ENCODE peak calls at places on chromosomes 2 and 18, in four cellular contexts. One of them, this sample, is unnamed.

GRCh38 chr2:634670-635395 is 42.4 kb downstream of the TMEM18 start:
- DNase-seq in activated gamma-delta T cell treated with Interleukin-2 at 50 U/mL for 16 hours: no peak
- DNase-seq in NCI-H2107: no peak
- DNase-seq in Calu3: peak; percentile 47
- DNase-seq in this sample: peak; percentile 31

GRCh38 chr2:64192080-64192479 is 47.9 kb upstream of the PELI1 start:
- DNase-seq in activated gamma-delta T cell treated with Interleukin-2 at 50 U/mL for 16 hours: no peak
- DNase-seq in Calu3: no peak
- DNase-seq in NCI-H2107: no peak
- DNase-seq in this sample: no peak

GRCh38 chr2:181174880-181175590 is 194.6 kb downstream of the UBE2E3 start:
- DNase-seq in NCI-H2107: no peak
- DNase-seq in activated gamma-delta T cell treated with Interleukin-2 at 50 U/mL for 16 hours: no peak
- DNase-seq in Calu3: no peak
- DNase-seq in this sample: no peak

GRCh38 chr2:3349211-3349693 is 28.4 kb downstream of the EIPR1 start:
- DNase-seq in Calu3: no peak
- DNase-seq in activated gamma-delta T cell treated with Interleukin-2 at 50 U/mL for 16 hours: no peak
- DNase-seq in NCI-H2107: peak; percentile 57
- DNase-seq in this sample: no peak

GRCh38 chr18:76425299-76426101 is 69.5 kb downstream of the ZNF516 start:
- DNase-seq in activated gamma-delta T cell treated with Interleukin-2 at 50 U/mL for 16 hours: no peak
- DNase-seq in NCI-H2107: no peak
- DNase-seq in Calu3: no peak
- DNase-seq in this sample: no peak

GRCh38 chr2:112879491-112880041 is 31.4 kb upstream of the IL37 start:
- DNase-seq in NCI-H2107: no peak
- DNase-seq in Calu3: no peak
- DNase-seq in activated gamma-delta T cell treated with Interleukin-2 at 50 U/mL for 16 hours: no peak
- DNase-seq in this sample: no peak

GRCh38 chr2:215921884-215922283 is 91.5 kb downstream of the MREG start:
- DNase-seq in Calu3: peak; percentile 71
- DNase-seq in activated gamma-delta T cell treated with Interleukin-2 at 50 U/mL for 16 hours: no peak
- DNase-seq in NCI-H2107: no peak
- DNase-seq in this sample: peak; percentile 16

GRCh38 chr2:198084136-198084535 is 279.7 kb downstream of the PLCL1 start:
- DNase-seq in activated gamma-delta T cell treated with Interleukin-2 at 50 U/mL for 16 hours: no peak
- DNase-seq in Calu3: no peak
- DNase-seq in NCI-H2107: no peak
- DNase-seq in this sample: no peak

GRCh38 chr2:34031097-34031496 is 432.0 kb upstream of the FAM98A start:
- DNase-seq in Calu3: no peak
- DNase-seq in activated gamma-delta T cell treated with Interleukin-2 at 50 U/mL for 16 hours: no peak
- DNase-seq in NCI-H2107: no peak
- DNase-seq in this sample: no peak

GRCh38 chr2:118989481-118989880 is 47.5 kb downstream of the MARCO start:
- DNase-seq in NCI-H2107: no peak
- DNase-seq in Calu3: no peak
- DNase-seq in activated gamma-delta T cell treated with Interleukin-2 at 50 U/mL for 16 hours: no peak
- DNase-seq in this sample: no peak

GRCh38 chr2:227761734-227762476 is 16.2 kb downstream of the SCYGR8 start:
- DNase-seq in Calu3: peak; percentile 34
- DNase-seq in NCI-H2107: no peak
- DNase-seq in activated gamma-delta T cell treated with Interleukin-2 at 50 U/mL for 16 hours: no peak
- DNase-seq in this sample: no peak

GRCh38 chr2:203811491-203812221 is 55.9 kb upstream of the CTLA4 start:
- DNase-seq in Calu3: peak; percentile 96
- DNase-seq in NCI-H2107: no peak
- DNase-seq in activated gamma-delta T cell treated with Interleukin-2 at 50 U/mL for 16 hours: peak; percentile 65
- DNase-seq in this sample: peak; percentile 62

GRCh38 chr2:138182913-138183312 is 218.6 kb downstream of the HNMT start:
- DNase-seq in Calu3: no peak
- DNase-seq in NCI-H2107: no peak
- DNase-seq in activated gamma-delta T cell treated with Interleukin-2 at 50 U/mL for 16 hours: no peak
- DNase-seq in this sample: no peak

GRCh38 chr2:168392797-168393196 is 63.3 kb upstream of the CERS6 start:
- DNase-seq in NCI-H2107: no peak
- DNase-seq in Calu3: no peak
- DNase-seq in activated gamma-delta T cell treated with Interleukin-2 at 50 U/mL for 16 hours: no peak
- DNase-seq in this sample: no peak

GRCh38 chr2:109005686-109006204 is 16.7 kb upstream of the EDAR start:
- DNase-seq in NCI-H2107: no peak
- DNase-seq in Calu3: no peak
- DNase-seq in activated gamma-delta T cell treated with Interleukin-2 at 50 U/mL for 16 hours: no peak
- DNase-seq in this sample: no peak

GRCh38 chr2:236014408-236015131 is 153.6 kb downstream of the GBX2 start:
- DNase-seq in Calu3: no peak
- DNase-seq in activated gamma-delta T cell treated with Interleukin-2 at 50 U/mL for 16 hours: no peak
- DNase-seq in NCI-H2107: peak; percentile 24
- DNase-seq in this sample: no peak

GRCh38 chr18:29191263-29191662 is 1014.3 kb upstream of the CDH2 start:
- DNase-seq in Calu3: peak; percentile 9
- DNase-seq in activated gamma-delta T cell treated with Interleukin-2 at 50 U/mL for 16 hours: no peak
- DNase-seq in NCI-H2107: no peak
- DNase-seq in this sample: no peak

GRCh38 chr2:200405599-200406298 is 99.3 kb downstream of the SPATS2L start:
- DNase-seq in NCI-H2107: no peak
- DNase-seq in Calu3: peak; percentile 58
- DNase-seq in activated gamma-delta T cell treated with Interleukin-2 at 50 U/mL for 16 hours: no peak
- DNase-seq in this sample: peak; percentile 93

GRCh38 chr2:18267501-18267900 is 293.0 kb downstream of the RDH14 start:
- DNase-seq in NCI-H2107: no peak
- DNase-seq in Calu3: no peak
- DNase-seq in activated gamma-delta T cell treated with Interleukin-2 at 50 U/mL for 16 hours: no peak
- DNase-seq in this sample: no peak

GRCh38 chr18:45666520-45666919 is 51.2 kb downstream of the SLC14A2 start:
- DNase-seq in NCI-H2107: no peak
- DNase-seq in Calu3: no peak
- DNase-seq in activated gamma-delta T cell treated with Interleukin-2 at 50 U/mL for 16 hours: no peak
- DNase-seq in this sample: no peak

GRCh38 chr2:234679766-234680687 is 183.1 kb upstream of the ARL4C start:
- DNase-seq in Calu3: peak; percentile 20
- DNase-seq in activated gamma-delta T cell treated with Interleukin-2 at 50 U/mL for 16 hours: no peak
- DNase-seq in NCI-H2107: no peak
- DNase-seq in this sample: peak; percentile 90

GRCh38 chr18:24558403-24558802 is 98.0 kb downstream of the HRH4 start:
- DNase-seq in activated gamma-delta T cell treated with Interleukin-2 at 50 U/mL for 16 hours: no peak
- DNase-seq in NCI-H2107: no peak
- DNase-seq in Calu3: no peak
- DNase-seq in this sample: no peak

GRCh38 chr18:74826560-74826959 is 228.9 kb downstream of the ZNF407 start:
- DNase-seq in NCI-H2107: no peak
- DNase-seq in Calu3: no peak
- DNase-seq in activated gamma-delta T cell treated with Interleukin-2 at 50 U/mL for 16 hours: no peak
- DNase-seq in this sample: no peak

GRCh38 chr2:61380120-61380881 is 90.6 kb downstream of the USP34 start:
- DNase-seq in activated gamma-delta T cell treated with Interleukin-2 at 50 U/mL for 16 hours: no peak
- DNase-seq in Calu3: no peak
- DNase-seq in NCI-H2107: no peak
- DNase-seq in this sample: no peak

GRCh38 chr2:236317938-236318396 is 53.8 kb upstream of the ASB18 start:
- DNase-seq in Calu3: peak; percentile 21
- DNase-seq in NCI-H2107: peak; percentile 17
- DNase-seq in activated gamma-delta T cell treated with Interleukin-2 at 50 U/mL for 16 hours: no peak
- DNase-seq in this sample: no peak

GRCh38 chr2:163475815-163476214 is 260.0 kb downstream of the FIGN start:
- DNase-seq in NCI-H2107: no peak
- DNase-seq in Calu3: no peak
- DNase-seq in activated gamma-delta T cell treated with Interleukin-2 at 50 U/mL for 16 hours: no peak
- DNase-seq in this sample: no peak

GRCh38 chr2:160407393-160408204 is 86.0 kb downstream of the RBMS1 start:
- DNase-seq in activated gamma-delta T cell treated with Interleukin-2 at 50 U/mL for 16 hours: peak; percentile 52
- DNase-seq in NCI-H2107: no peak
- DNase-seq in Calu3: peak; percentile 66
- DNase-seq in this sample: no peak

GRCh38 chr2:117979911-117980341 is 33.9 kb downstream of the CCDC93 start:
- DNase-seq in activated gamma-delta T cell treated with Interleukin-2 at 50 U/mL for 16 hours: no peak
- DNase-seq in NCI-H2107: no peak
- DNase-seq in Calu3: no peak
- DNase-seq in this sample: no peak

GRCh38 chr2:141791521-141791920 is 339.3 kb downstream of the LRP1B start:
- DNase-seq in Calu3: no peak
- DNase-seq in activated gamma-delta T cell treated with Interleukin-2 at 50 U/mL for 16 hours: no peak
- DNase-seq in NCI-H2107: no peak
- DNase-seq in this sample: no peak

GRCh38 chr2:236659758-236660150 is 90.1 kb downstream of the ACKR3 start:
- DNase-seq in Calu3: no peak
- DNase-seq in activated gamma-delta T cell treated with Interleukin-2 at 50 U/mL for 16 hours: no peak
- DNase-seq in NCI-H2107: peak; percentile 14
- DNase-seq in this sample: no peak

GRCh38 chr2:16656784-16657391 is 8.7 kb downstream of the CYRIA start:
- DNase-seq in Calu3: no peak
- DNase-seq in activated gamma-delta T cell treated with Interleukin-2 at 50 U/mL for 16 hours: no peak
- DNase-seq in NCI-H2107: no peak
- DNase-seq in this sample: no peak

GRCh38 chr18:2325308-2325849 is 245.9 kb downstream of the METTL4 start:
- DNase-seq in NCI-H2107: no peak
- DNase-seq in Calu3: peak; percentile 9
- DNase-seq in activated gamma-delta T cell treated with Interleukin-2 at 50 U/mL for 16 hours: no peak
- DNase-seq in this sample: no peak

GRCh38 chr2:236824836-236825235 is 255.2 kb downstream of the ACKR3 start:
- DNase-seq in NCI-H2107: peak; percentile 16
- DNase-seq in activated gamma-delta T cell treated with Interleukin-2 at 50 U/mL for 16 hours: no peak
- DNase-seq in Calu3: no peak
- DNase-seq in this sample: no peak

GRCh38 chr2:6506311-6507258 is 359.1 kb downstream of the CMPK2 start:
- DNase-seq in NCI-H2107: no peak
- DNase-seq in activated gamma-delta T cell treated with Interleukin-2 at 50 U/mL for 16 hours: no peak
- DNase-seq in Calu3: peak; percentile 16
- DNase-seq in this sample: peak; percentile 12

GRCh38 chr2:234670052-234670451 is 173.2 kb upstream of the ARL4C start:
- DNase-seq in activated gamma-delta T cell treated with Interleukin-2 at 50 U/mL for 16 hours: no peak
- DNase-seq in NCI-H2107: no peak
- DNase-seq in Calu3: no peak
- DNase-seq in this sample: no peak

GRCh38 chr2:124317628-124318027 is 292.5 kb downstream of the CNTNAP5 start:
- DNase-seq in Calu3: no peak
- DNase-seq in NCI-H2107: no peak
- DNase-seq in activated gamma-delta T cell treated with Interleukin-2 at 50 U/mL for 16 hours: no peak
- DNase-seq in this sample: no peak

GRCh38 chr2:66569974-66570373 is 135.0 kb downstream of the MEIS1 start:
- DNase-seq in activated gamma-delta T cell treated with Interleukin-2 at 50 U/mL for 16 hours: no peak
- DNase-seq in NCI-H2107: no peak
- DNase-seq in Calu3: no peak
- DNase-seq in this sample: no peak

GRCh38 chr18:44545359-44545985 is 135.2 kb upstream of the SETBP1 start:
- DNase-seq in Calu3: no peak
- DNase-seq in NCI-H2107: no peak
- DNase-seq in activated gamma-delta T cell treated with Interleukin-2 at 50 U/mL for 16 hours: no peak
- DNase-seq in this sample: no peak

GRCh38 chr18:66838340-66838987 is 234.6 kb upstream of the CDH19 start:
- DNase-seq in NCI-H2107: no peak
- DNase-seq in Calu3: no peak
- DNase-seq in activated gamma-delta T cell treated with Interleukin-2 at 50 U/mL for 16 hours: no peak
- DNase-seq in this sample: no peak